ENCODE peak calls at places on chromosomes 12 and 14, in ten cellular contexts. One of them, this sample, is unnamed.
A peak's percentile ranks its signal among the peaks of the same experiment; 100 is the strongest.

GRCh38 chr12:6323340-6323994 is 13.0 kb downstream of the PLEKHG6 start:
- DNase-seq in PC-3: peak; percentile 86
- DNase-seq in left lung: no peak
- DNase-seq in uterus: peak; percentile 81
- DNase-seq in colonic mucosa: no peak
- DNase-seq in adrenal gland: no peak
- DNase-seq in HCT116: peak; percentile 70
- DNase-seq in kidney: no peak
- DNase-seq in SJSA1: peak; percentile 94
- DNase-seq in endodermal cell: peak; percentile 94
- DNase-seq in this sample: peak; percentile 43

GRCh38 chr12:115910057-115910456 is 367.4 kb downstream of the MED13L start:
- DNase-seq in adrenal gland: no peak
- DNase-seq in colonic mucosa: no peak
- DNase-seq in HCT116: no peak
- DNase-seq in left lung: no peak
- DNase-seq in uterus: no peak
- DNase-seq in endodermal cell: peak; percentile 65
- DNase-seq in kidney: no peak
- DNase-seq in SJSA1: no peak
- DNase-seq in PC-3: no peak
- DNase-seq in this sample: no peak

GRCh38 chr14:103543721-103544626 is 15.0 kb downstream of the TRMT61A start:
- DNase-seq in left lung: peak; percentile 78
- DNase-seq in PC-3: no peak
- DNase-seq in kidney: peak; percentile 74
- DNase-seq in adrenal gland: no peak
- DNase-seq in endodermal cell: no peak
- DNase-seq in HCT116: no peak
- DNase-seq in SJSA1: no peak
- DNase-seq in uterus: no peak
- DNase-seq in colonic mucosa: no peak
- DNase-seq in this sample: peak; percentile 67

GRCh38 chr14:50758279-50758678 is 72.7 kb downstream of the NIN start:
- DNase-seq in PC-3: no peak
- DNase-seq in uterus: no peak
- DNase-seq in colonic mucosa: no peak
- DNase-seq in kidney: no peak
- DNase-seq in HCT116: no peak
- DNase-seq in adrenal gland: no peak
- DNase-seq in left lung: no peak
- DNase-seq in SJSA1: no peak
- DNase-seq in endodermal cell: peak; percentile 55
- DNase-seq in this sample: no peak

GRCh38 chr14:48598458-48598857 is 923.1 kb upstream of the MDGA2 start:
- DNase-seq in uterus: no peak
- DNase-seq in colonic mucosa: no peak
- DNase-seq in SJSA1: no peak
- DNase-seq in endodermal cell: peak; percentile 51
- DNase-seq in kidney: no peak
- DNase-seq in adrenal gland: no peak
- DNase-seq in PC-3: no peak
- DNase-seq in HCT116: no peak
- DNase-seq in left lung: peak; percentile 39
- DNase-seq in this sample: no peak

GRCh38 chr14:91310620-91311283 is 66.2 kb upstream of the GPR68 start:
- DNase-seq in PC-3: no peak
- DNase-seq in kidney: peak; percentile 46
- DNase-seq in endodermal cell: no peak
- DNase-seq in left lung: no peak
- DNase-seq in SJSA1: no peak
- DNase-seq in uterus: no peak
- DNase-seq in colonic mucosa: no peak
- DNase-seq in adrenal gland: no peak
- DNase-seq in HCT116: no peak
- DNase-seq in this sample: no peak

GRCh38 chr14:67620217-67620789 is 583 bp downstream of the ARG2 start:
- DNase-seq in endodermal cell: peak; percentile 84
- DNase-seq in HCT116: no peak
- DNase-seq in uterus: peak; percentile 38
- DNase-seq in kidney: peak; percentile 74
- DNase-seq in SJSA1: no peak
- DNase-seq in left lung: no peak
- DNase-seq in colonic mucosa: peak; percentile 33
- DNase-seq in adrenal gland: peak; percentile 36
- DNase-seq in PC-3: peak; percentile 36
- DNase-seq in this sample: peak; percentile 40

GRCh38 chr14:24275524-24276139 is 4.2 kb upstream of the RABGGTA start:
- DNase-seq in HCT116: no peak
- DNase-seq in colonic mucosa: no peak
- DNase-seq in PC-3: no peak
- DNase-seq in adrenal gland: no peak
- DNase-seq in uterus: no peak
- DNase-seq in SJSA1: no peak
- DNase-seq in endodermal cell: peak; percentile 76
- DNase-seq in left lung: no peak
- DNase-seq in kidney: no peak
- DNase-seq in this sample: no peak

GRCh38 chr12:2737656-2738241 is 57.0 kb upstream of the FKBP4 start:
- DNase-seq in kidney: no peak
- DNase-seq in PC-3: no peak
- DNase-seq in SJSA1: no peak
- DNase-seq in HCT116: no peak
- DNase-seq in colonic mucosa: no peak
- DNase-seq in left lung: no peak
- DNase-seq in endodermal cell: no peak
- DNase-seq in adrenal gland: no peak
- DNase-seq in uterus: no peak
- DNase-seq in this sample: no peak

GRCh38 chr12:75364918-75365317 is 26.0 kb upstream of the GLIPR1L2 start:
- DNase-seq in kidney: no peak
- DNase-seq in uterus: no peak
- DNase-seq in HCT116: no peak
- DNase-seq in PC-3: no peak
- DNase-seq in left lung: no peak
- DNase-seq in endodermal cell: no peak
- DNase-seq in colonic mucosa: no peak
- DNase-seq in SJSA1: no peak
- DNase-seq in adrenal gland: no peak
- DNase-seq in this sample: no peak

GRCh38 chr12:32027684-32028355 is 68.6 kb downstream of the RESF1 start:
- DNase-seq in adrenal gland: no peak
- DNase-seq in colonic mucosa: no peak
- DNase-seq in uterus: no peak
- DNase-seq in left lung: no peak
- DNase-seq in kidney: no peak
- DNase-seq in endodermal cell: no peak
- DNase-seq in PC-3: no peak
- DNase-seq in HCT116: no peak
- DNase-seq in SJSA1: no peak
- DNase-seq in this sample: no peak

GRCh38 chr12:121096199-121096798 is 36.4 kb upstream of the P2RX7 start:
- DNase-seq in HCT116: no peak
- DNase-seq in adrenal gland: no peak
- DNase-seq in PC-3: no peak
- DNase-seq in left lung: no peak
- DNase-seq in uterus: no peak
- DNase-seq in kidney: no peak
- DNase-seq in endodermal cell: no peak
- DNase-seq in SJSA1: no peak
- DNase-seq in colonic mucosa: no peak
- DNase-seq in this sample: no peak

GRCh38 chr14:61839452-61839851 is 77.2 kb downstream of the SNAPC1 start:
- DNase-seq in colonic mucosa: no peak
- DNase-seq in adrenal gland: no peak
- DNase-seq in endodermal cell: no peak
- DNase-seq in SJSA1: no peak
- DNase-seq in left lung: no peak
- DNase-seq in HCT116: no peak
- DNase-seq in kidney: no peak
- DNase-seq in uterus: no peak
- DNase-seq in PC-3: peak; percentile 22
- DNase-seq in this sample: no peak

GRCh38 chr14:96926006-96926405 is 128.8 kb downstream of the VRK1 start:
- DNase-seq in uterus: no peak
- DNase-seq in HCT116: no peak
- DNase-seq in colonic mucosa: no peak
- DNase-seq in adrenal gland: no peak
- DNase-seq in kidney: no peak
- DNase-seq in PC-3: no peak
- DNase-seq in endodermal cell: no peak
- DNase-seq in left lung: no peak
- DNase-seq in SJSA1: no peak
- DNase-seq in this sample: no peak

GRCh38 chr12:6843118-6843902 is 2.6 kb downstream of the GNB3 start:
- DNase-seq in endodermal cell: peak; percentile 92
- DNase-seq in colonic mucosa: no peak
- DNase-seq in uterus: no peak
- DNase-seq in left lung: no peak
- DNase-seq in SJSA1: peak; percentile 25
- DNase-seq in kidney: no peak
- DNase-seq in adrenal gland: no peak
- DNase-seq in HCT116: no peak
- DNase-seq in PC-3: peak; percentile 22
- DNase-seq in this sample: no peak

GRCh38 chr12:85424581-85425348 is 144.7 kb downstream of the ALX1 start:
- DNase-seq in left lung: peak; percentile 2
- DNase-seq in uterus: no peak
- DNase-seq in HCT116: peak; percentile 21
- DNase-seq in PC-3: peak; percentile 66
- DNase-seq in SJSA1: no peak
- DNase-seq in endodermal cell: peak; percentile 81
- DNase-seq in colonic mucosa: peak; percentile 69
- DNase-seq in adrenal gland: no peak
- DNase-seq in kidney: no peak
- DNase-seq in this sample: no peak

GRCh38 chr14:99755068-99755405 is 38.2 kb upstream of the EML1 start:
- DNase-seq in SJSA1: no peak
- DNase-seq in left lung: no peak
- DNase-seq in HCT116: no peak
- DNase-seq in uterus: no peak
- DNase-seq in endodermal cell: no peak
- DNase-seq in adrenal gland: peak; percentile 24
- DNase-seq in PC-3: peak; percentile 19
- DNase-seq in colonic mucosa: no peak
- DNase-seq in kidney: peak; percentile 57
- DNase-seq in this sample: peak; percentile 73

GRCh38 chr12:4151362-4152121 is 122.0 kb upstream of the CCND2 start:
- DNase-seq in endodermal cell: peak; percentile 39
- DNase-seq in HCT116: no peak
- DNase-seq in kidney: no peak
- DNase-seq in adrenal gland: no peak
- DNase-seq in uterus: no peak
- DNase-seq in PC-3: no peak
- DNase-seq in left lung: no peak
- DNase-seq in SJSA1: no peak
- DNase-seq in colonic mucosa: no peak
- DNase-seq in this sample: no peak

GRCh38 chr14:28767239-28767850 is 758 bp downstream of the FOXG1 start:
- DNase-seq in uterus: no peak
- DNase-seq in SJSA1: no peak
- DNase-seq in kidney: no peak
- DNase-seq in PC-3: no peak
- DNase-seq in endodermal cell: peak; percentile 60
- DNase-seq in colonic mucosa: no peak
- DNase-seq in adrenal gland: no peak
- DNase-seq in HCT116: no peak
- DNase-seq in left lung: peak; percentile 77
- DNase-seq in this sample: no peak

GRCh38 chr12:46389130-46389616 is 16.6 kb upstream of the SLC38A2 start:
- DNase-seq in uterus: no peak
- DNase-seq in SJSA1: peak; percentile 77
- DNase-seq in HCT116: no peak
- DNase-seq in adrenal gland: no peak
- DNase-seq in PC-3: no peak
- DNase-seq in endodermal cell: peak; percentile 40
- DNase-seq in left lung: no peak
- DNase-seq in colonic mucosa: no peak
- DNase-seq in kidney: no peak
- DNase-seq in this sample: peak; percentile 38
- H3K4me1 ChIP-seq in uterus: peaks cover 3% of the 10 kb centered on the region
- H3K4me1 ChIP-seq in SJSA1: peaks cover 80% of the 10 kb centered on the region
- H3K4me1 ChIP-seq in HCT116: peaks cover 70% of the 10 kb centered on the region
- H3K4me1 ChIP-seq in adrenal gland: peaks cover 25% of the 10 kb centered on the region
- H3K4me1 ChIP-seq in PC-3: peaks cover 86% of the 10 kb centered on the region
- H3K4me1 ChIP-seq in endodermal cell: peaks cover 10% of the 10 kb centered on the region
- H3K4me1 ChIP-seq in left lung: peaks cover 43% of the 10 kb centered on the region
- H3K4me1 ChIP-seq in colonic mucosa: peaks cover 13% of the 10 kb centered on the region
- H3K4me1 ChIP-seq in kidney: peaks cover 17% of the 10 kb centered on the region
- H3K4me1 ChIP-seq in this sample: peaks cover 23% of the 10 kb centered on the region

GRCh38 chr12:96347130-96347699 is 53.0 kb downstream of the CDK17 start:
- DNase-seq in colonic mucosa: peak; percentile 23
- DNase-seq in SJSA1: no peak
- DNase-seq in HCT116: no peak
- DNase-seq in left lung: no peak
- DNase-seq in PC-3: no peak
- DNase-seq in endodermal cell: peak; percentile 52
- DNase-seq in uterus: no peak
- DNase-seq in kidney: no peak
- DNase-seq in adrenal gland: no peak
- DNase-seq in this sample: no peak
- H3K4me1 ChIP-seq in colonic mucosa: no peaks in the 10 kb centered on the region
- H3K4me1 ChIP-seq in SJSA1: peaks cover 5% of the 10 kb centered on the region
- H3K4me1 ChIP-seq in HCT116: no peaks in the 10 kb centered on the region
- H3K4me1 ChIP-seq in left lung: peaks cover 3% of the 10 kb centered on the region
- H3K4me1 ChIP-seq in PC-3: no peaks in the 10 kb centered on the region
- H3K4me1 ChIP-seq in endodermal cell: no peaks in the 10 kb centered on the region
- H3K4me1 ChIP-seq in uterus: no peaks in the 10 kb centered on the region
- H3K4me1 ChIP-seq in kidney: no peaks in the 10 kb centered on the region
- H3K4me1 ChIP-seq in adrenal gland: peaks cover 4% of the 10 kb centered on the region
- H3K4me1 ChIP-seq in this sample: no peaks in the 10 kb centered on the region

GRCh38 chr12:50529345-50529744 is 24.6 kb downstream of the DIP2B start:
- DNase-seq in endodermal cell: peak; percentile 48
- DNase-seq in adrenal gland: no peak
- DNase-seq in SJSA1: no peak
- DNase-seq in PC-3: no peak
- DNase-seq in colonic mucosa: no peak
- DNase-seq in left lung: no peak
- DNase-seq in HCT116: no peak
- DNase-seq in kidney: no peak
- DNase-seq in uterus: no peak
- DNase-seq in this sample: no peak
- H3K4me1 ChIP-seq in endodermal cell: no peaks in the 10 kb centered on the region
- H3K4me1 ChIP-seq in adrenal gland: peaks cover 3% of the 10 kb centered on the region
- H3K4me1 ChIP-seq in SJSA1: peaks cover 33% of the 10 kb centered on the region
- H3K4me1 ChIP-seq in PC-3: peaks cover 80% of the 10 kb centered on the region
- H3K4me1 ChIP-seq in colonic mucosa: peaks cover 20% of the 10 kb centered on the region
- H3K4me1 ChIP-seq in left lung: peaks cover 16% of the 10 kb centered on the region
- H3K4me1 ChIP-seq in HCT116: peaks cover 65% of the 10 kb centered on the region
- H3K4me1 ChIP-seq in kidney: peaks cover 5% of the 10 kb centered on the region
- H3K4me1 ChIP-seq in uterus: no peaks in the 10 kb centered on the region
- H3K4me1 ChIP-seq in this sample: peaks cover 6% of the 10 kb centered on the region

DNA sequence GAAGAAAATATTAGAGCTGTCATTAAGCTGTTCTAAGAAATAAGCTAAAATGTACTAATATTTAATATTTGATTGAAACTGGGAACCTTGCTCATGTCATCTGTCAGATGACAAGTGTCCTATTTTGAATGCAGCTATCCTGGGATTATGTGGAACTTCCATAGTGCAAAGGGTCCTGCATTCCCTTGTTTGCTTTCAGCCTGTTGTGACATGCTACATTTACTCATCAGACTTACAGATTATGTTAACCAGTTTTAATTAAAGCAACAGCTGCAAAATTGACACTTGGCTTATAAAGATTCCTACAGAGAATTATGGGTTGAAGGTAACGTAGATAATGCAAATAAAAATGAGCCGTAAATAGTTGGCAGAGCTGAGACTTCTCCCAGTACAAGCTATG is 458.4 kb upstream of the RGS6 start:
- DNase-seq in kidney: no peak
- DNase-seq in colonic mucosa: no peak
- DNase-seq in HCT116: no peak
- DNase-seq in PC-3: no peak
- DNase-seq in SJSA1: no peak
- DNase-seq in adrenal gland: no peak
- DNase-seq in uterus: no peak
- DNase-seq in endodermal cell: no peak
- DNase-seq in left lung: no peak
- DNase-seq in this sample: no peak
- H3K4me1 ChIP-seq in kidney: no peaks in the 10 kb centered on the region
- H3K4me1 ChIP-seq in colonic mucosa: no peaks in the 10 kb centered on the region
- H3K4me1 ChIP-seq in HCT116: no peaks in the 10 kb centered on the region
- H3K4me1 ChIP-seq in PC-3: no peaks in the 10 kb centered on the region
- H3K4me1 ChIP-seq in SJSA1: peaks cover 43% of the 10 kb centered on the region
- H3K4me1 ChIP-seq in adrenal gland: no peaks in the 10 kb centered on the region
- H3K4me1 ChIP-seq in uterus: no peaks in the 10 kb centered on the region
- H3K4me1 ChIP-seq in endodermal cell: no peaks in the 10 kb centered on the region
- H3K4me1 ChIP-seq in left lung: no peaks in the 10 kb centered on the region
- H3K4me1 ChIP-seq in this sample: peaks cover 5% of the 10 kb centered on the region